ENCODE peak calls at places on chromosomes 3 and 15, in eight cellular contexts. U is SK-N-SH, V is mesenchymal stem cell, T is GM23248, X is HCT116, Q is neuronal stem cell, Z is H9, M is IMR-90. R is an unnamed sample.

GRCh38 chr3:183015185-183015584 is 34.8 kb upstream of the DCUN1D1 start:
- DNase-seq in U (no peak), V (no peak), T (no peak), X (no peak), Q (no peak), Z (no peak), M (no peak), R (no peak)

GRCh38 chr15:67399925-67400324 is 121.0 kb upstream of the C15orf61 start:
- DNase-seq in U (no peak), V (no peak), T (no peak), X (no peak), Q (no peak), Z (no peak), M (no peak), R (no peak)

GRCh38 chr3:62874398-62875102 is 666 bp downstream of the CADPS start:
- DNase-seq in U (peak; percentile 67), V (no peak), T (peak; percentile 39), X (no peak), Q (no peak), Z (no peak), M (no peak), R (no peak)

GRCh38 chr3:60812544-60812943 is 438.7 kb downstream of the FHIT start:
- DNase-seq in U (no peak), V (no peak), T (peak; percentile 19), X (no peak), Q (no peak), Z (no peak), M (no peak), R (no peak)

GRCh38 chr15:69715205-69715604 is 262.6 kb downstream of the RPLP1 start:
- DNase-seq in U (no peak), V (no peak), T (no peak), X (no peak), Q (no peak), Z (no peak), M (no peak), R (no peak)

GRCh38 chr15:91254766-91255165 is 154.7 kb downstream of the SV2B start:
- DNase-seq in U (no peak), V (no peak), T (no peak), X (no peak), Q (no peak), Z (no peak), M (no peak), R (peak; percentile 42)

GRCh38 chr15:50183112-50183794 is 1.3 kb downstream of the SLC27A2 start:
- DNase-seq in U (no peak), V (no peak), T (peak; percentile 7), X (no peak), Q (no peak), Z (no peak), M (no peak), R (no peak)

GRCh38 chr3:73623996-73624362 is 762 bp downstream of the PDZRN3 start:
- DNase-seq in U (peak; percentile 78), V (peak; percentile 84), T (peak; percentile 94), X (no peak), Q (no peak), Z (peak; percentile 67), M (peak; percentile 85), R (no peak)

GRCh38 chr3:14223595-14223994 is 45.0 kb downstream of the LSM3 start:
- DNase-seq in U (no peak), V (no peak), T (no peak), X (no peak), Q (no peak), Z (no peak), M (no peak), R (no peak)

GRCh38 chr3:156551261-156551660 is 3.7 kb downstream of the SSR3 start:
- DNase-seq in U (no peak), V (peak; percentile 66), T (peak; percentile 85), X (no peak), Q (no peak), Z (no peak), M (peak; percentile 69), R (no peak)

GRCh38 chr3:129276385-129276784 is 2.3 kb upstream of the HMCES start:
- DNase-seq in U (no peak), V (no peak), T (no peak), X (no peak), Q (no peak), Z (no peak), M (no peak), R (peak; percentile 92)

GRCh38 chr3:126519506-126520455 is 2.2 kb upstream of the UROC1 start:
- DNase-seq in U (no peak), V (no peak), T (no peak), X (no peak), Q (no peak), Z (no peak), M (no peak), R (no peak)

DNA sequence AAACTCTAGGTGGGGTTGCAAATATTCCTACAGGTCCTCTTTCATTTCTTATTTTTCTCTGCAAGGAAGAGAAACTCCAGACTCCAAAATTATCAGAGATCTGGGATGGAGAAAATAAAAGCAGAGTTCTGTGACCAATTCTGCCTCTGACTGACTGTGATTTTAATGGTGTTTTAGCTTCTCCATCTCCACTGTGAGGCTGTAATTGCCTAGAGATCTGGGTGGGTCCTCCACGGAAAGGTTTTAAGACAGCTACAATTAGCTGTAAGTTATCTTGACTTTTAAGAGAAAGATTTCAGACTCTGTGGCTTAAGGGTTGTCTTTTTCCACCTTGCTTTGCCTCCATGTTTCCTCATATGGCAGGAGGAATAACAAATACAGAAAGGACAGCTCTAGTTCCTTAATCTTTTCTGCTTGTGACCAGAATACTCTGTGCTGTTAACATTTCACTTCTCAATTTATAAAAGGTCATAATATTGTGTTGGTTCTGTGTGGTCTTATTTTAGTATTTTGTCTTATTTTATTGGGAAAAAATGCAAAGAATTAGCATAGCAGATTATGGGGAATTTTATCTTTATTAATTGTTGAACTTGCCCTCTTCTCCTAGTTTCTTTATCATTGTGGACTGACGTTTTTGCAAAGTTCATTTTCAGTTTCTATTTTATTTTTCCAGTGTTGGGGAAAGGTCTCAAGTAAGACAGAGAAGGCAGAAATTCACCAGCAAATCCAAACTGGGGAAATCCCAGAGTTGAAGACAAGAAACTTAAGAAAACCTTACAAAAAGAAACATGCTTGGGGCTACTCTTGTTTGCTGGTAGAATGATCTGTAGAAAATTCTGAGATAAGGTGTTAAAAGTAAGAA is 157.9 kb downstream of the RAP2B start:
- DNase-seq in U (no peak), V (no peak), T (no peak), X (no peak), Q (no peak), Z (no peak), M (no peak), R (no peak)
- H2AFZ ChIP-seq in U (peak overlapping the region; percentile 85), V (no peak overlapping the region), T (peak overlapping the region; percentile 51), X (no peak overlapping the region), Q (no peak overlapping the region), Z (no peak overlapping the region), M (no peak overlapping the region), R (no peak overlapping the region)

DNA sequence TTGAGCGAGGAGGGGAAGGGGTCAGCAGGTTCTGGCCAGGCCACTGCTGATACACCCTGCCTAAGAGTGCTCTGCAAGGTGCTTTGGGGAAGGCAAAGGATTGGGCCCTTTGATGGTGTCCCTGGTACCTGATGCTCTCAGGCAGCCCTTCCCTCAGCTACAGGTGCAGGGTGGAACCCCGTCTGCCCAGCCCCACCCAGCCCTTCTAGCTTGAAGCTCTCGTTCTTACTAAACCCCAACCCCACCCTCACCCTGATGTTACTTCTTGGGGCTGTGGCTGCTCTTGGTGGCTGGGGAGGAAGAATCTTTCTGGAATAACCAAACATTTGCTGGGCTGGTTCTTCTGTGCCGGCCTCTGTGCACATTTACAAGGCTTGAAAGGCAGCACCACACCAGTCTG is 6.4 kb downstream of the GNAI2 start:
- DNase-seq in U (no peak), V (no peak), T (no peak), X (no peak), Q (no peak), Z (no peak), M (no peak), R (no peak)
- H3K9ac ChIP-seq in U (no peak overlapping the region), V (peak overlapping the region; percentile 82), T (peak overlapping the region; percentile 4), X (no peak overlapping the region), Q (peak overlapping the region; percentile 61), Z (no peak overlapping the region), M (no peak overlapping the region), R (peak overlapping the region; percentile 60)

GRCh38 chr3:46580675-46581074 is 14.6 kb upstream of the LRRC2 start:
- DNase-seq in U (no peak), V (no peak), T (no peak), X (no peak), Q (no peak), Z (no peak), M (no peak), R (no peak)

GRCh38 chr3:46576899-46577298 is 10.8 kb upstream of the LRRC2 start:
- DNase-seq in U (no peak), V (no peak), T (no peak), X (no peak), Q (no peak), Z (peak; percentile 90), M (no peak), R (no peak)

GRCh38 chr3:46578973-46579755 is 13.1 kb upstream of the LRRC2 start:
- DNase-seq in U (no peak), V (no peak), T (no peak), X (no peak), Q (no peak), Z (no peak), M (no peak), R (no peak)

GRCh38 chr3:46576386-46576785 is 10.3 kb upstream of the LRRC2 start:
- DNase-seq in U (no peak), V (no peak), T (no peak), X (no peak), Q (no peak), Z (no peak), M (no peak), R (no peak)

DNA sequence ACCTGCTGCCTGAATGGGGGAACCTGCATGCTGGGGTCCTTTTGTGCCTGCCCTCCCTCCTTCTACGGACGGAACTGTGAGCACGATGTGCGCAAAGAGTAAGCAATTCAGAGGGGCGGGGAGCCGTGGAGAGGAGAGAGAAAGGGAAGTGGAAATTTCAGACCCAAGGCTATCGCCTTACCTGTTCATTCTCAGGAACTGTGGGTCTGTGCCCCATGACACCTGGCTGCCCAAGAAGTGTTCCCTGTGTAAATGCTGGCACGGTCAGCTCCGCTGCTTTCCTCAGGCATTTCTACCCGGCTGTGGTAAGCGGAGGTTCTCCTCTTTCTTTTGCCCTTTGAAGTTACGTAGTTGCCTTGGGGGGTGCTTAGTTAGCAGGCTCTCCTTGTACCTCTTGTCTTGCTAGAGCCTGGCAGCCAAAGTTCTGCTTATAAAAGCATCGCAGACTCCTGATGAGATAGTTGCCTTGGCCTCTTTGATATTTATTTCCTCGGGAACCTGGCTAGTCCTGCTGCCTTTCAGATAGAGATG is 13.7 kb upstream of the LRRC2 start:
- DNase-seq in U (no peak), V (no peak), T (no peak), X (no peak), Q (no peak), Z (no peak), M (no peak), R (no peak)
- H2AFZ ChIP-seq in U (no peak overlapping the region), V (no peak overlapping the region), T (no peak overlapping the region), X (no peak overlapping the region), Q (no peak overlapping the region), Z (no peak overlapping the region), M (no peak overlapping the region), R (no peak overlapping the region)

DNA sequence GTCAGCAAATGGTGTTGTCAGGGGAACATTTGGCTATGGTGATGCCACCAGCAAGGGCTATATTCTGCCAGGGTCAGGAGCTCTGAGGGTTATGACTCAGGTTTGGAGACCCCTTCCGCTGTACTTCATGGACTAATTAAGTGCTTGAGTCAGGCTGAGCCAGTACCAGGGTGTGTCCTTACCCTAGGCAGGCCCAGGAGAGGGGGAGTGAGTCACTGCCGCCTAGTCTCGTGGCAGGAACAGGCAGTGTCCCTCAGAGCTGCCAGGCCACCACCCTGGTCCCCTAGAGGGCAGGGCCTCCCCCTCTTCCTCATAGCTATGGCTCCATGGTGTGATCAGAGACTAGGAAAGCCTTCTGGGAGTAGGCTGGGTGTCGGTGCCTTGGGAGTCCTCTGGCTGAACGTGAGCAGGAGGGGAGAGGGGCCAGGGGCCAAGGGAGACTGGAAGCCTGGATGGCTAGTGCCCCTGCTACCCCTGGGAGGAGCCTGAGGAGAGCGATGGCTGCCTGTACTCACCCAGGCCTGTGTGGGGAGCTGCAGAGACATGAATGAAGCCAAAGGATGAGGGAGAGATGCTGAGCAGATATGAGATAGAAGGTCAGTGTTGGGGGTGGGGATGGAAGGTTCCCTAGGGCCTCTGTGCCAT is 10.6 kb downstream of the MAPKAPK3 start:
- DNase-seq in U (peak; percentile 49), V (peak; percentile 74), T (peak; percentile 92), X (peak; percentile 88), Q (no peak), Z (peak; percentile 75), M (peak; percentile 69), R (peak; percentile 71)
- H3K9ac ChIP-seq in U (no peak overlapping the region), V (peak overlapping the region; percentile 33), T (peak overlapping the region; percentile 57), X (peak overlapping the region; percentile 58), Q (peak overlapping the region; percentile 45), Z (no peak overlapping the region), M (no peak overlapping the region), R (no peak overlapping the region)

R was measured in Karpas-422.